ENCODE peak calls at places on chromosomes 12 and 14, in five cellular contexts. S is cardiac fibroblast, G is transverse colon, D is bronchial epithelial cell, T is foreskin keratinocyte. K is an unnamed sample.

GRCh38 chr12:103503546-103504480 is 8.0 kb upstream of the C12orf42 start:
- DNase-seq in S (no peak), G (peak), D (peak), T (no peak), K (peak)

GRCh38 chr12:65882504-65882903 is 58.2 kb downstream of the HMGA2 start:
- DNase-seq in S (no peak), G (no peak), D (no peak), T (no peak), K (no peak)

GRCh38 chr12:6450091-6450868 is 1.6 kb upstream of the TAPBPL start:
- DNase-seq in S (no peak), G (no peak), D (no peak), T (no peak), K (no peak)

GRCh38 chr12:111597731-111598636 is 1.1 kb downstream of the ATXN2 start:
- DNase-seq in S (peak), G (peak), D (no peak), T (no peak), K (peak)

GRCh38 chr14:84482256-84483071 is 1047.5 kb upstream of the FLRT2 start:
- DNase-seq in S (peak), G (no peak), D (peak), T (peak), K (no peak)

GRCh38 chr14:100282766-100283419 is 23.4 kb downstream of the SLC25A29 start:
- DNase-seq in S (no peak), G (peak), D (peak), T (no peak), K (no peak)

GRCh38 chr12:117038919-117039318 is 60.3 kb downstream of the TESC start:
- DNase-seq in S (no peak), G (no peak), D (no peak), T (no peak), K (no peak)

GRCh38 chr14:31877333-31877798 is 199.7 kb upstream of the ARHGAP5 start:
- DNase-seq in S (peak), G (no peak), D (no peak), T (no peak), K (no peak)

GRCh38 chr12:88413561-88414095 is 166.6 kb downstream of the KITLG start:
- DNase-seq in S (no peak), G (no peak), D (no peak), T (no peak), K (no peak)

GRCh38 chr12:26642361-26642760 is 190.6 kb downstream of the ITPR2 start:
- DNase-seq in S (no peak), G (no peak), D (no peak), T (no peak), K (no peak)

GRCh38 chr12:89951050-89951693 is 242.5 kb upstream of the ATP2B1 start:
- DNase-seq in S (no peak), G (peak), D (peak), T (peak), K (no peak)

GRCh38 chr12:110698171-110698902 is 9.4 kb upstream of the HVCN1 start:
- DNase-seq in S (peak), G (peak), D (peak), T (peak), K (peak)

GRCh38 chr12:1297206-1297605 is 297.2 kb downstream of the FBXL14 start:
- DNase-seq in S (no peak), G (no peak), D (no peak), T (no peak), K (no peak)

GRCh38 chr12:49671051-49671765 is 36.0 kb downstream of the FMNL3 start:
- DNase-seq in S (no peak), G (peak), D (peak), T (no peak), K (no peak)

GRCh38 chr12:47077206-47078085 is 2.0 kb upstream of the PCED1B start:
- DNase-seq in S (no peak), G (no peak), D (no peak), T (no peak), K (no peak)

GRCh38 chr12:3624273-3624672 is 128.6 kb downstream of the CRACR2A start:
- DNase-seq in S (no peak), G (no peak), D (no peak), T (no peak), K (no peak)

GRCh38 chr14:23518716-23519115 is 32.8 kb downstream of the ZFHX2 start:
- DNase-seq in S (no peak), G (no peak), D (no peak), T (no peak), K (no peak)

GRCh38 chr14:104551851-104552737 is 27.5 kb upstream of the C14orf180 start:
- DNase-seq in S (no peak), G (peak), D (no peak), T (no peak), K (no peak)

GRCh38 chr12:131732996-131733615 is 22.2 kb downstream of the SFSWAP start:
- DNase-seq in S (no peak), G (no peak), D (no peak), T (no peak), K (no peak)

DNA sequence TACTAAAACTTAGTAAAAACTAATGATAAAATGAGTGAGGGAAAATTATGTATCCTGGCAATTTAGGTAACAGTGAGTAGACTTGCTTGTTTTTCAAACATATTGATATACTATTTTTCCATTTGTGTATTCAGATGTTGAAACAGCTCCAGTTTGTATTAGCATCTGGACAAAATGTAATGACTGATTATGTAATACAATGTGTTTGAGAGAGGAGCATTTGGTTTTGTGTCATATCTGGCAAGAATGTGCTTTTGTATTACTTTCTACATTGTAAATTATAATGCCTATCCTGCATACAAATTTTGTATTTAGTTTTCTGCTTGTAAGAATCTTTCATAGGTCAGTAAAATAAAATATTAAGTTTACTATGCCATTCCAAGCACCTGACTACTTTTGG is 5.7 kb downstream of the CNOT2 start:
- DNase-seq in S (no peak), G (no peak), D (no peak), T (no peak), K (no peak)
- TF ChIP-seq CTCF in S (no peak), G (no peak), D (no peak), T (no peak), K (no peak)

GRCh38 chr14:66623838-66624237 is 115.9 kb downstream of the GPHN start:
- DNase-seq in S (no peak), G (no peak), D (no peak), T (no peak), K (no peak)

GRCh38 chr14:66619952-66620351 is 112.0 kb downstream of the GPHN start:
- DNase-seq in S (no peak), G (no peak), D (no peak), T (no peak), K (no peak)

GRCh38 chr14:66628646-66629045 is 120.7 kb downstream of the GPHN start:
- DNase-seq in S (no peak), G (no peak), D (no peak), T (no peak), K (no peak)

DNA sequence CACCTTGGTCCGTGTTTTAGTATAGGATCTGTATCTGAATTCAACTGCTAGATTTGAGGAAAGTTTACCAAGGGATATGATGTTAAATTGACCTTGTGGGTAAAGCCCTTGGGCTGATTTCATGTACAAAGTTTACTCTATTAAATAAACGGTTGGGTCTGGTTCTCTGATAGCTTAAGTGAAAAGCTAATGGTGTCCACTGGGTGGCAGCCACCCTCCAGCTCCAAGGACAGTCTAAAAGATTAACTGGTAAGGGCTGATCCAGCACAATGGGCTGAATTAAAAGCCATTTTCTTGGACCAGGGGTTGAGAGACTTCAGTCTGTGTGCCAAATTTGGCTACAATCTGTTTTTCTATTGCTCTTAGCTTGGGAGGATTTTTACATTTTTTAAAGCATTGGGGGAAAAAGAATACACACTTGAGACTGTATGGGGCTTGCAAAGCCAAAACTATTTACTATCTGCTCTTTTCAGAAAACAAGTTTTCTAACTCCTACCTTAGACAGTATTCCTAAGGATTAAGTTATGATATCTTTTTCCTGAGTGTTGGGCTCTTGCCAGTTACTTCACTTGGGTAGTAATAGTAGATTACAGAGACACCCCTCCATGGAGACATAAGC is 116.5 kb downstream of the GPHN start:
- DNase-seq in S (peak), G (peak), D (peak), T (no peak), K (peak)
- TF ChIP-seq CTCF in S (peak), G (peak), D (peak), T (peak), K (peak)

GRCh38 chr14:77032854-77033621 is 4.5 kb upstream of the IRF2BPL start:
- DNase-seq in S (peak), G (peak), D (peak), T (peak), K (peak)
- TF ChIP-seq CTCF in S (no peak), G (no peak), D (peak), T (peak), K (peak)

GRCh38 chr14:68547305-68548193 is 245.3 kb downstream of the ZFP36L1 start:
- DNase-seq in S (peak), G (peak), D (peak), T (peak), K (no peak)
- TF ChIP-seq CTCF in S (no peak), G (no peak), D (peak), T (peak), K (no peak)

GRCh38 chr14:59022144-59022543 is 166.3 kb upstream of the DAAM1 start:
- DNase-seq in S (no peak), G (no peak), D (peak), T (no peak), K (no peak)
- TF ChIP-seq CTCF in S (peak), G (no peak), D (peak), T (peak), K (no peak)

GRCh38 chr12:68403296-68403695 is 71.1 kb upstream of the MDM1 start:
- DNase-seq in S (no peak), G (no peak), D (peak), T (no peak), K (no peak)

GRCh38 chr12:68403711-68404110 is 71.5 kb upstream of the MDM1 start:
- DNase-seq in S (peak), G (no peak), D (no peak), T (no peak), K (no peak)

GRCh38 chr12:68405292-68405900 is 73.2 kb upstream of the MDM1 start:
- DNase-seq in S (peak), G (no peak), D (no peak), T (no peak), K (no peak)

GRCh38 chr12:68402422-68402821 is 70.3 kb upstream of the MDM1 start:
- DNase-seq in S (no peak), G (no peak), D (no peak), T (no peak), K (no peak)

DNA sequence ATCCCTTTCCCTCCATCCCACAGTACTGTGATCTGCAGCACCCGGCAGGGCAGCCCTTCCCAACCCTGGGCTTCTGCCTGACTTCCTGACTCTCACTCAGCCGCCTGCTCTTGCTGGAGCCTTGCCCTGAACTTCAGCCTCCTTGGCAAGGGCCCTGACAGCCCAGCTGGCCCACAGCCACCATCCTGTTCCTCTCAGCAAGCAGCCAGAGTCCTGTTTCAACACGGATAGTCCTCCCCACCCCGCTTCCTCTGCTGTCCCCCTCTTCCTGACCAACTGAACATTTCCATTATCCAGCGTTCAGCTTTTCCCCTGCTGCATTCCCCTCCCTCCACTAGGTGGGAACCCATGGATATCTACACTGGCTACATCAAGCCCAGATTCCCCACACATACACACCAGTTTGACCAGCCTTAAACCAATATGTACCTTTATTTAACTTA is 74.0 kb upstream of the MDM1 start:
- DNase-seq in S (peak), G (peak), D (peak), T (no peak), K (no peak)
- TF ChIP-seq CTCF in S (peak), G (peak), D (peak), T (peak), K (no peak)

GRCh38 chr12:27840229-27840999 is 60.4 kb upstream of the MANSC4 start:
- DNase-seq in S (peak), G (no peak), D (peak), T (no peak), K (no peak)
- TF ChIP-seq CTCF in S (peak), G (no peak), D (peak), T (peak), K (no peak)

GRCh38 chr12:18394742-18395141 is 133.4 kb downstream of the PIK3C2G start:
- DNase-seq in S (no peak), G (no peak), D (no peak), T (no peak), K (no peak)

GRCh38 chr12:18403182-18403581 is 141.9 kb downstream of the PIK3C2G start:
- DNase-seq in S (no peak), G (no peak), D (no peak), T (no peak), K (no peak)

GRCh38 chr12:18400186-18400585 is 138.9 kb downstream of the PIK3C2G start:
- DNase-seq in S (peak), G (no peak), D (no peak), T (no peak), K (no peak)
- TF ChIP-seq CTCF in S (no peak), G (no peak), D (no peak), T (no peak), K (no peak)

GRCh38 chr14:65412881-65413738 is 580 bp downstream of the FUT8 start:
- DNase-seq in S (peak), G (peak), D (peak), T (peak), K (no peak)

GRCh38 chr14:65413739-65414045 is 1.2 kb downstream of the FUT8 start:
- DNase-seq in S (no peak), G (no peak), D (peak), T (no peak), K (no peak)

GRCh38 chr14:65415613-65416012 is 3.1 kb downstream of the FUT8 start:
- DNase-seq in S (no peak), G (no peak), D (no peak), T (no peak), K (no peak)

GRCh38 chr14:65412189-65412846 is at the start of gene FUT8:
- DNase-seq in S (peak), G (peak), D (peak), T (peak), K (peak)

DNA sequence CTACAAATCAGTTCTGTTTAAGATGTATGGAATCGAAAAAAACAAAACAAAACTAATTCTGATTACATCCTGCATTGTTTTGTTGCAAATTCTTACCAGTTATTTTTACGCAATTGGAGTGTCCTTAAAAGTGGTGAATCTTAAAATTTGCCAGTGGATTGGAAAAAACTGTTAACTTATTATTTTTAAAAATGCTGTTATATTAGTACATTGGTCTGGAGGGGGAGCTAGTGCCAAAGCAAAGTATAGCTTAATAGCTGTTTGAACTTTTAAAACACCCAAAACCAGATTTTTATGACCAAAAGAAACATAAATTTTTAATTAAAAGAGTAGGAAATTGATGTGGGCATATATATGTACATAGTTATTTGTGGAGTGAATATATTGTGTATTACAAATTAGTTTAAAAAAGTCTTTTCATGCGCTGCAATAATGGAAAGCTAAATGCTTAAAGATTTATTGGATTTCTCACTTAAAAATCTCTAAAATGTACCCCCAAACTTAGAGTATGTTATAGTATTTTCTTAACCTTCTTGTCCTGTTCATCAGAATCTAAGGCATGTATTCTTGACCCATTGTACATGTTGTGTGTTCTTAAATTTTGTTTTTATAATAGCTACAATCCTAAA is 2.5 kb downstream of the FUT8 start:
- DNase-seq in S (peak), G (no peak), D (peak), T (no peak), K (peak)
- TF ChIP-seq CTCF in S (peak), G (peak), D (peak), T (peak), K (peak)

K was measured in GM10248.